ENCODE peak calls at places on chromosomes 11 and 22, in four cellular contexts. One of them, this sample, is unnamed. For H3K4me1, the result is how much of the 10 kb centered on the place peaks cover.

GRCh38 chr11:115612331-115612730 is 108.1 kb upstream of the CADM1 start:
- DNase-seq in CD4-positive, alpha-beta memory T cell: no peak
- DNase-seq in kidney: no peak
- DNase-seq in neuronal stem cell: no peak
- DNase-seq in this sample: no peak

GRCh38 chr11:59551651-59552521 is 40.5 kb downstream of the OR4D9 start:
- DNase-seq in CD4-positive, alpha-beta memory T cell: no peak
- DNase-seq in neuronal stem cell: peak
- DNase-seq in kidney: no peak
- DNase-seq in this sample: no peak

GRCh38 chr11:85685131-85685819 is 720 bp downstream of the CCDC89 start:
- DNase-seq in kidney: peak
- DNase-seq in CD4-positive, alpha-beta memory T cell: no peak
- DNase-seq in neuronal stem cell: no peak
- DNase-seq in this sample: no peak

GRCh38 chr11:15863411-15863810 is 492.9 kb downstream of the SOX6 start:
- DNase-seq in kidney: no peak
- DNase-seq in neuronal stem cell: no peak
- DNase-seq in CD4-positive, alpha-beta memory T cell: no peak
- DNase-seq in this sample: no peak

GRCh38 chr11:17686185-17686980 is 33.0 kb upstream of the MYOD1 start:
- DNase-seq in CD4-positive, alpha-beta memory T cell: no peak
- DNase-seq in neuronal stem cell: peak
- DNase-seq in kidney: no peak
- DNase-seq in this sample: no peak

GRCh38 chr11:119782673-119783072 is 53.7 kb upstream of the NECTIN1 start:
- DNase-seq in CD4-positive, alpha-beta memory T cell: no peak
- DNase-seq in kidney: peak
- DNase-seq in neuronal stem cell: no peak
- DNase-seq in this sample: no peak

GRCh38 chr22:23036684-23037428 is 33.5 kb upstream of the GNAZ start:
- DNase-seq in kidney: no peak
- DNase-seq in neuronal stem cell: no peak
- DNase-seq in CD4-positive, alpha-beta memory T cell: no peak
- DNase-seq in this sample: no peak

GRCh38 chr11:73760066-73760679 is 701 bp downstream of the RAB6A start:
- DNase-seq in CD4-positive, alpha-beta memory T cell: no peak
- DNase-seq in kidney: peak
- DNase-seq in neuronal stem cell: no peak
- DNase-seq in this sample: no peak

GRCh38 chr11:108122166-108122628 is 830 bp downstream of the ACAT1 start:
- DNase-seq in CD4-positive, alpha-beta memory T cell: no peak
- DNase-seq in neuronal stem cell: no peak
- DNase-seq in kidney: no peak
- DNase-seq in this sample: no peak

GRCh38 chr22:31286360-31287255 is 5.7 kb downstream of the PIK3IP1 start:
- DNase-seq in CD4-positive, alpha-beta memory T cell: peak
- DNase-seq in kidney: no peak
- DNase-seq in neuronal stem cell: no peak
- DNase-seq in this sample: peak

GRCh38 chr11:115275045-115275444 is 229.2 kb downstream of the CADM1 start:
- DNase-seq in kidney: no peak
- DNase-seq in CD4-positive, alpha-beta memory T cell: no peak
- DNase-seq in neuronal stem cell: no peak
- DNase-seq in this sample: no peak

GRCh38 chr11:33912405-33913361 is 20.8 kb upstream of the LMO2 start:
- DNase-seq in neuronal stem cell: peak
- DNase-seq in CD4-positive, alpha-beta memory T cell: no peak
- DNase-seq in kidney: no peak
- DNase-seq in this sample: no peak

GRCh38 chr22:44100411-44100810 is 76.3 kb downstream of the PARVB start:
- DNase-seq in neuronal stem cell: no peak
- DNase-seq in kidney: peak
- DNase-seq in CD4-positive, alpha-beta memory T cell: no peak
- DNase-seq in this sample: no peak

GRCh38 chr11:31947051-31947450 is 135.9 kb upstream of the PAX6 start:
- DNase-seq in neuronal stem cell: no peak
- DNase-seq in kidney: no peak
- DNase-seq in CD4-positive, alpha-beta memory T cell: no peak
- DNase-seq in this sample: no peak

GRCh38 chr22:45127866-45128265 is 35.9 kb upstream of the NUP50 start:
- DNase-seq in kidney: no peak
- DNase-seq in CD4-positive, alpha-beta memory T cell: no peak
- DNase-seq in neuronal stem cell: no peak
- DNase-seq in this sample: no peak

GRCh38 chr11:79663012-79663411 is 222.2 kb upstream of the TENM4 start:
- DNase-seq in neuronal stem cell: no peak
- DNase-seq in kidney: no peak
- DNase-seq in CD4-positive, alpha-beta memory T cell: no peak
- DNase-seq in this sample: no peak

GRCh38 chr11:45089845-45090499 is 56.5 kb upstream of the PRDM11 start:
- DNase-seq in neuronal stem cell: no peak
- DNase-seq in CD4-positive, alpha-beta memory T cell: no peak
- DNase-seq in kidney: peak
- DNase-seq in this sample: no peak

GRCh38 chr11:122113836-122114235 is 2.2 kb downstream of the BLID start:
- DNase-seq in neuronal stem cell: no peak
- DNase-seq in kidney: no peak
- DNase-seq in CD4-positive, alpha-beta memory T cell: no peak
- DNase-seq in this sample: no peak

GRCh38 chr11:102494216-102494615 is 36.3 kb downstream of the MMP7 start:
- DNase-seq in kidney: no peak
- DNase-seq in neuronal stem cell: no peak
- DNase-seq in CD4-positive, alpha-beta memory T cell: no peak
- DNase-seq in this sample: no peak

GRCh38 chr11:64864473-64865285 is 13.7 kb downstream of the EHD1 start:
- DNase-seq in CD4-positive, alpha-beta memory T cell: no peak
- DNase-seq in kidney: peak
- DNase-seq in neuronal stem cell: no peak
- DNase-seq in this sample: no peak

GRCh38 chr11:80837051-80837450 is 1396.2 kb upstream of the TENM4 start:
- DNase-seq in kidney: no peak
- DNase-seq in neuronal stem cell: no peak
- DNase-seq in CD4-positive, alpha-beta memory T cell: no peak
- DNase-seq in this sample: no peak

GRCh38 chr22:30989473-30989872 is 20.4 kb downstream of the TUG1 start:
- DNase-seq in CD4-positive, alpha-beta memory T cell: no peak
- DNase-seq in kidney: no peak
- DNase-seq in neuronal stem cell: no peak
- DNase-seq in this sample: no peak

GRCh38 chr11:92852946-92853345 is 116.5 kb upstream of the MTNR1B start:
- DNase-seq in CD4-positive, alpha-beta memory T cell: no peak
- DNase-seq in neuronal stem cell: no peak
- DNase-seq in kidney: peak
- DNase-seq in this sample: no peak

GRCh38 chr11:68461284-68461861 is 821 bp downstream of the PPP6R3 start:
- DNase-seq in kidney: no peak
- DNase-seq in neuronal stem cell: no peak
- DNase-seq in CD4-positive, alpha-beta memory T cell: peak
- DNase-seq in this sample: no peak

GRCh38 chr22:35126993-35127392 is 61.0 kb downstream of the ISX start:
- DNase-seq in kidney: no peak
- DNase-seq in neuronal stem cell: no peak
- DNase-seq in CD4-positive, alpha-beta memory T cell: no peak
- DNase-seq in this sample: no peak

GRCh38 chr11:17164361-17165246 is 43.2 kb downstream of the PIK3C2A start:
- DNase-seq in kidney: no peak
- DNase-seq in neuronal stem cell: no peak
- DNase-seq in CD4-positive, alpha-beta memory T cell: no peak
- DNase-seq in this sample: no peak

GRCh38 chr22:17213976-17214375 is 5.3 kb downstream of the ADA2 start:
- DNase-seq in kidney: peak
- DNase-seq in CD4-positive, alpha-beta memory T cell: peak
- DNase-seq in neuronal stem cell: no peak
- DNase-seq in this sample: peak

GRCh38 chr22:19766235-19766505 is 5.6 kb downstream of the TBX1 start:
- DNase-seq in neuronal stem cell: no peak
- DNase-seq in kidney: no peak
- DNase-seq in CD4-positive, alpha-beta memory T cell: no peak
- DNase-seq in this sample: no peak

GRCh38 chr22:25564320-25564978 is at the start of gene GRK3:
- DNase-seq in neuronal stem cell: peak
- DNase-seq in CD4-positive, alpha-beta memory T cell: peak
- DNase-seq in kidney: peak
- DNase-seq in this sample: peak

GRCh38 chr22:19568337-19569311 is 44.4 kb upstream of the CLDN5 start:
- DNase-seq in neuronal stem cell: no peak
- DNase-seq in kidney: no peak
- DNase-seq in CD4-positive, alpha-beta memory T cell: no peak
- DNase-seq in this sample: no peak

GRCh38 chr11:35322321-35322979 is 96.9 kb downstream of the SLC1A2 start:
- DNase-seq in neuronal stem cell: no peak
- DNase-seq in kidney: no peak
- DNase-seq in CD4-positive, alpha-beta memory T cell: no peak
- DNase-seq in this sample: no peak

GRCh38 chr11:60915250-60915914 is 1.4 kb downstream of the TMEM109 start:
- DNase-seq in neuronal stem cell: peak
- DNase-seq in kidney: peak
- DNase-seq in CD4-positive, alpha-beta memory T cell: peak
- DNase-seq in this sample: peak

GRCh38 chr11:68825603-68826002 is 16.1 kb downstream of the CPT1A start:
- DNase-seq in kidney: peak
- DNase-seq in neuronal stem cell: no peak
- DNase-seq in CD4-positive, alpha-beta memory T cell: peak
- DNase-seq in this sample: peak

GRCh38 chr11:116193321-116194114 is 579.3 kb downstream of the BUD13 start:
- DNase-seq in kidney: peak
- DNase-seq in CD4-positive, alpha-beta memory T cell: no peak
- DNase-seq in neuronal stem cell: peak
- DNase-seq in this sample: no peak

GRCh38 chr11:36719708-36720107 is 121.7 kb upstream of the RAG2 start:
- DNase-seq in kidney: no peak
- DNase-seq in neuronal stem cell: no peak
- DNase-seq in CD4-positive, alpha-beta memory T cell: no peak
- DNase-seq in this sample: no peak

GRCh38 chr11:105609341-105609781 is 512 bp upstream of the GRIA4 start:
- DNase-seq in neuronal stem cell: no peak
- DNase-seq in kidney: no peak
- DNase-seq in CD4-positive, alpha-beta memory T cell: no peak
- DNase-seq in this sample: no peak

GRCh38 chr22:36317658-36318271 is 64.8 kb downstream of the APOL1 start:
- DNase-seq in CD4-positive, alpha-beta memory T cell: no peak
- DNase-seq in neuronal stem cell: no peak
- DNase-seq in kidney: no peak
- DNase-seq in this sample: no peak
- H3K4me1 ChIP-seq in CD4-positive, alpha-beta memory T cell: under half
- H3K4me1 ChIP-seq in neuronal stem cell: under half
- H3K4me1 ChIP-seq in kidney: under half
- H3K4me1 ChIP-seq in this sample: under half

DNA sequence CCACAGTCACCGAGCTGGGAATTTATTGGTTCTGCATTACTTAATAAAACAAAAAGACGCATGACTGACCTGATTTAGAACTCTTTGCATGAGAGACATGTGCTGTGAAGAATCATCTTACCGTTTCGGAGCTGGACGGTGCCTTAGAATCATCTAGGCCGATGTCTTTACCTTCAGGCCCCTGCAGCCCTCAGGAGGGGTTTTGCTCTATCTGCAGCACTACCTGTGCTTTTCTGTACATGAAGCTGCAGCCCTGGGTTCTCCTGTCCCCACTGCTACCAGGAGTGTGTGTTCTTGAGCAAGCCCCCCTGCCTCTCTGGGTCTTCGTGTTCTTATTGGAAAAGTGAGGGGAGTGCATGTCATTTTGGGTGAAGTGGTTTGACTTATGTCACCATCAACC is 94.0 kb upstream of the OR4B1 start:
- DNase-seq in kidney: no peak
- DNase-seq in CD4-positive, alpha-beta memory T cell: no peak
- DNase-seq in neuronal stem cell: no peak
- DNase-seq in this sample: no peak
- H3K4me1 ChIP-seq in kidney: under half
- H3K4me1 ChIP-seq in CD4-positive, alpha-beta memory T cell: under half
- H3K4me1 ChIP-seq in neuronal stem cell: under half
- H3K4me1 ChIP-seq in this sample: under half

DNA sequence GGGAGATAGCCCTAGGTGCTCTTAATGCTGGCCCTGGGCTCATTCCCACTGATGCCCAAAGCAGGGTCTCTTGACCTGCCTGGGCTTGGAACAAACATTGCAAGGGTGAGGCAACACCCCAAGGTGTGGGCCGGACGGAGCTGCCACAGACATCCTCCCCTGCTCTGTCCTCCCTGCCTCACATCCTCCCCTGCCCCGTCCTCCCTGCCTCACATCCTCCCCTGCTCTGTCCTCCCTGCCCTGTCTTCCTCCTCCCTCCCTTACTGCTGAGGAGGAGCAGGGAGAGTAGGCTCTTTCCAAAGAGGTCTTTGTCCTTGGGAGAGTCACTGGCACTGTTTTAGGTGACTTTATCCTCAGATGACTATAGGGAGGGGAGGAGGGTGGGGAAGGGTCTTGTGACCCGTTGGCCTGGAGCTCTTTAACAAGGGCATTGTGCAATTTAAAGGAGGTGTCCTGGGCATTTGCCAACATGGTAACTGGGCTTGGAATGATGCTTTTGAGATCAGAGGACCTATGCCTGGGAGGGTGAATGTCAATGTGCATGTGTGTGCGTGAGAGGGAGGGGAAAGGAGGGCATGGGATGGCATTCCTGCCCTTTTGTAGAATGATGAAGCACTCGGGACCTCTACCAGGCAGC is 679 bp downstream of the FAM180B start:
- DNase-seq in neuronal stem cell: no peak
- DNase-seq in CD4-positive, alpha-beta memory T cell: no peak
- DNase-seq in kidney: no peak
- DNase-seq in this sample: no peak
- H3K4me1 ChIP-seq in neuronal stem cell: under half
- H3K4me1 ChIP-seq in CD4-positive, alpha-beta memory T cell: under half
- H3K4me1 ChIP-seq in kidney: under half
- H3K4me1 ChIP-seq in this sample: under half

DNA sequence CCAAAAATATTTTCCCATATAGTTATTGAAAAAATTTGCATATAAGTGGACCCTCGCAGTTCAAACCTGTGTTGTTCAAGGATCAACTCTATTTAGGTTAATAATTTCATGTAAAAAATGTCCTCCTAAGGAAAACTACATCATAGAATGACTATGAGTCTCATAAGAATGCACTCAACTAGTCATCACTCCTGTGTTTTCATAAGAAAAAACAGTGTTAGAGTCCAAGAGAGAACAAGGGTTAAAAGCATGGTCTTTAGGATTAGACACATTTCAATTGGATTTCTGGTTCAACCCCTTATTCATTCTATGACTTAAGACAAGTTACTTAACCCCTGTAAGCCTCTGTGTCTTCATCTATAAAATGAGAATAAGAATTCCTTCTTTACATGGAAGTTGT is 5.1 kb downstream of the PARVA start:
- DNase-seq in CD4-positive, alpha-beta memory T cell: no peak
- DNase-seq in neuronal stem cell: no peak
- DNase-seq in kidney: no peak
- DNase-seq in this sample: no peak
- H3K4me1 ChIP-seq in CD4-positive, alpha-beta memory T cell: under half
- H3K4me1 ChIP-seq in neuronal stem cell: under half
- H3K4me1 ChIP-seq in kidney: under half
- H3K4me1 ChIP-seq in this sample: under half

GRCh38 chr11:84310261-84310660 is 1024.1 kb upstream of the CCDC90B start:
- DNase-seq in kidney: no peak
- DNase-seq in CD4-positive, alpha-beta memory T cell: no peak
- DNase-seq in neuronal stem cell: no peak
- DNase-seq in this sample: no peak
- H3K4me1 ChIP-seq in kidney: under half
- H3K4me1 ChIP-seq in CD4-positive, alpha-beta memory T cell: under half
- H3K4me1 ChIP-seq in neuronal stem cell: under half
- H3K4me1 ChIP-seq in this sample: under half